ENCODE peak calls at places on chromosomes 16 and 17, in four cellular contexts. F, Q, K and C are unnamed samples.

GRCh38 chr16:85136705-85137322 is 24.5 kb upstream of the CIBAR2 start:
- DNase-seq in Q (no peak), K (peak; percentile 41), F (peak; percentile 57), C (no peak)

GRCh38 chr17:50861822-50862528 is 4.2 kb downstream of the TOB1 start:
- DNase-seq in Q (peak; percentile 39), K (no peak), F (no peak), C (no peak)

GRCh38 chr17:42310281-42311156 is 22.2 kb downstream of the STAT5A start:
- DNase-seq in K (no peak), F (peak; percentile 42), Q (no peak), C (no peak)

GRCh38 chr17:72065556-72065955 is 55.3 kb upstream of the SOX9 start:
- DNase-seq in Q (no peak), F (no peak), K (no peak), C (no peak)

GRCh38 chr16:66811043-66811442 is 9.7 kb upstream of the TERB1 start:
- DNase-seq in F (no peak), Q (no peak), K (no peak), C (no peak)

GRCh38 chr16:1789643-1790045 is 3.9 kb downstream of the IGFALS start:
- DNase-seq in K (peak; percentile 17), F (no peak), Q (no peak), C (no peak)

GRCh38 chr17:15298176-15298575 is 33.0 kb upstream of the PMP22 start:
- DNase-seq in Q (peak; percentile 64), K (no peak), F (no peak), C (no peak)

GRCh38 chr16:70569752-70570151 is 46.1 kb downstream of the SF3B3 start:
- DNase-seq in F (no peak), K (no peak), Q (no peak), C (no peak)

GRCh38 chr16:27506771-27507170 is 42.9 kb downstream of the GTF3C1 start:
- DNase-seq in K (no peak), Q (no peak), F (no peak), C (no peak)

GRCh38 chr17:17063546-17064122 is 21.4 kb downstream of the MPRIP start:
- DNase-seq in Q (peak; percentile 44), K (peak; percentile 13), F (no peak), C (no peak)

GRCh38 chr16:59060212-59060611 is 326.1 kb upstream of the GOT2 start:
- DNase-seq in Q (peak; percentile 79), K (no peak), F (no peak), C (no peak)

GRCh38 chr16:86802013-86802412 is 223.7 kb downstream of the FOXL1 start:
- DNase-seq in Q (no peak), K (no peak), F (no peak), C (no peak)

GRCh38 chr17:64152428-64153125 is 22.6 kb upstream of the ERN1 start:
- DNase-seq in K (no peak), Q (no peak), F (no peak), C (no peak)

GRCh38 chr17:75723201-75723930 is 2.1 kb downstream of the ITGB4 start:
- DNase-seq in F (no peak), K (peak; percentile 29), Q (no peak), C (no peak)

GRCh38 chr16:67441289-67441753 is 10.4 kb downstream of the HSD11B2 start:
- DNase-seq in K (no peak), Q (no peak), F (peak; percentile 45), C (no peak)

GRCh38 chr16:57577214-57577613 is 34.8 kb downstream of the ADGRG5 start:
- DNase-seq in Q (no peak), K (no peak), F (no peak), C (no peak)

GRCh38 chr17:10614536-10615155 is 42.5 kb downstream of the MYH3 start:
- DNase-seq in Q (peak; percentile 70), K (peak; percentile 80), F (peak; percentile 27), C (peak; percentile 77)

GRCh38 chr17:61397086-61397842 is 2.4 kb upstream of the TBX2 start:
- DNase-seq in K (peak; percentile 67), Q (no peak), F (no peak), C (no peak)

GRCh38 chr17:61504697-61505096 is 52.5 kb downstream of the TBX4 start:
- DNase-seq in K (no peak), F (no peak), Q (peak; percentile 90), C (no peak)

GRCh38 chr17:63464691-63465090 is 12.2 kb upstream of the ACE start:
- DNase-seq in F (no peak), Q (no peak), K (no peak), C (no peak)

GRCh38 chr16:57146735-57147134 is 39.1 kb downstream of the PSME3IP1 start:
- DNase-seq in F (no peak), K (peak; percentile 47), Q (no peak), C (peak; percentile 46)

GRCh38 chr16:55204094-55204493 is 119.9 kb upstream of the IRX6 start:
- DNase-seq in K (no peak), Q (no peak), F (no peak), C (no peak)

GRCh38 chr17:81651692-81652091 is 4.7 kb downstream of the PDE6G start:
- DNase-seq in Q (peak; percentile 76), K (no peak), F (no peak), C (no peak)

GRCh38 chr17:82383411-82383810 is 11.8 kb downstream of the UTS2R start:
- DNase-seq in K (peak; percentile 62), F (no peak), Q (no peak), C (no peak)

GRCh38 chr17:55742272-55743102 is 8.4 kb upstream of the PCTP start:
- DNase-seq in F (no peak), K (no peak), Q (no peak), C (no peak)

GRCh38 chr17:20035501-20035900 is 26.3 kb downstream of the SPECC1 start:
- DNase-seq in F (no peak), Q (no peak), K (no peak), C (no peak)

GRCh38 chr17:9402590-9403199 is 172.9 kb downstream of the STX8 start:
- DNase-seq in K (peak; percentile 63), F (no peak), Q (peak; percentile 23), C (peak; percentile 48)

GRCh38 chr16:86494039-86494564 is 16.2 kb upstream of the FOXF1 start:
- DNase-seq in K (peak; percentile 34), F (no peak), Q (no peak), C (no peak)

GRCh38 chr16:75087040-75087979 is 29.3 kb downstream of the LDHD start:
- DNase-seq in Q (peak; percentile 84), K (no peak), F (no peak), C (peak; percentile 35)

GRCh38 chr16:48236286-48236685 is 7.8 kb upstream of the LONP2 start:
- DNase-seq in F (no peak), Q (no peak), K (no peak), C (no peak)

GRCh38 chr17:77516902-77517301 is 376.1 kb downstream of the SEC14L1 start:
- DNase-seq in K (no peak), Q (peak; percentile 25), F (no peak), C (no peak)

GRCh38 chr16:53081686-53082407 is 27.1 kb downstream of the CHD9 start:
- DNase-seq in Q (no peak), K (no peak), F (no peak), C (no peak)

GRCh38 chr16:23423496-23424049 is 29.4 kb downstream of the COG7 start:
- DNase-seq in Q (peak; percentile 96), F (peak; percentile 94), K (no peak), C (no peak)
- TF ChIP-seq CTCF in Q (no peak), F (peak; percentile 2), K (no peak), C (no peak)

GRCh38 chr16:80317132-80318098 is 223.4 kb upstream of the DYNLRB2 start:
- DNase-seq in K (peak; percentile 48), Q (no peak), F (no peak), C (no peak)
- TF ChIP-seq CTCF in K (peak; percentile 32), Q (peak; percentile 33), F (no peak), C (peak; percentile 19)

GRCh38 chr17:18362509-18363020 is 785 bp downstream of the SHMT1 start:
- DNase-seq in K (no peak), F (peak; percentile 49), Q (peak; percentile 29), C (peak; percentile 11)
- TF ChIP-seq CTCF in K (no peak), F (no peak), Q (no peak), C (no peak)

DNA sequence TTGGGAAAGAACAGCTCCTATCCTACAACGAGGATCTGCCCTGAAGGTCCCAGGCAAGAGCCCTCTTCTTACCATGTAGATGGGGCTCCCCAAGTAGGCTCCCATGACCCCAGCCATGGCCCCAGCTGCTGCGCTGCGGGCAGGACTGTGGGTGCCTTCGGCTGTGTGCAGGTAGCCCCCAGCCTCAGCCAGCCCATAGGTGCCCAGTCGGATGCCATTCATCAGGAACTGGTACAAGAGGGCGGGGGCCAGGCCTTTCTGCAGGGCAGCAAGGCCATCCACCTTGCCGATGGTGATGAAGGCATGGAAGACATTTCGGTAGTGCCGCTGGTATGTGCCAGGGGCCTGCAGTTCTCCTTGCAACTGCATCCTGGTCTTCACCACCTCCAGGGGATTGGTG is 839 bp downstream of the SLC25A35 start:
- DNase-seq in K (no peak), F (no peak), Q (no peak), C (no peak)
- TF ChIP-seq CTCF in K (no peak), F (no peak), Q (no peak), C (no peak)

GRCh38 chr16:79597277-79597676 is 3.3 kb downstream of the MAF start:
- DNase-seq in Q (no peak), K (no peak), F (no peak), C (no peak)

GRCh38 chr16:79599837-79600635 is 501 bp downstream of the MAF start:
- DNase-seq in F (peak; percentile 69), Q (peak; percentile 35), K (peak; percentile 77), C (peak; percentile 67)

GRCh38 chr16:79599256-79599836 is 1.2 kb downstream of the MAF start:
- DNase-seq in K (peak; percentile 63), Q (no peak), F (no peak), C (peak; percentile 39)

GRCh38 chr16:79597775-79598174 is 2.8 kb downstream of the MAF start:
- DNase-seq in K (no peak), Q (no peak), F (no peak), C (no peak)

DNA sequence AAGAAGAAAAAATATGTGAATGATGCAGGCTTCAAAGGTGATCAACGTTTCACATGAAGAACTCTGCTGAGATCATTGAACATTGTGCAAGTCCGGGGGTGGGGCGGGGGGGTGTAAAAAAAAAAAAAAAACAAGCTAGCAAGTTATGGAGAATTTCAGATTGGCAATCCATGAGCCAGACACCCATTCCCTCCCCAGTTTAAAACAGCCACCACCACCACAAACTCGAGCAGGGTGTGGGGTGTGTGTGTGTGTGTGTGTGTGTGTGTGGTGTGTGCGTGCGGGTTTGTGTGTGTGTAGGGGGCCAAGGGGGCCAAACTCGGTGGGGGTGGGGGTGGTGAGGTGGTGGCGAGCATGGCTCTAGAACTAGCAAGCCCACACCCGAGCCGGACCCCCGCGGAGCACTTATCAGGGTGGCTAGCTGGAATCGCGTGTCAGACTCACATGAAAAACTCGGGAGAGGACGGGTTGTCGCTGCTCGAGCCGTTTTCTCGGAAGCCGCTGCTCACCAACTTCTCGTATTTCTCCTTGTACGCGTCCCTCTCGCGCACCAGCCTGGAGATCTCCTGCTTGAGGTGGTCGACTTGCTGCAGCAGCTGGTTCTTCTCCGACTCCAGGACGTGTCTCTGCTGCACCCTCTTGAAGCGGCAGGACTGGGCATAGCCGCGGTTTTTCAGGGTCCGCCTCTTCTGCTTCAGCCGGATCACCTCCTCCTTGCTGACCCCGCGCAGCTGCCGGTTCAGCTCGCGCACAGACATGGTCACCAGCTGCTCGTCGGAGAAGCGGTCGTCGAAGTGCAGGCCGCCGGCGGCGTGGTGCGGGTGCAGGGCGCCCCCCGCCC is 2.0 kb downstream of the MAF start:
- DNase-seq in Q (peak; percentile 30), F (peak; percentile 71), K (peak; percentile 79), C (peak; percentile 69)
- TF ChIP-seq CTCF in Q (peak; percentile 5), F (no peak), K (no peak), C (peak; percentile 19)